ENCODE peak calls at places on chromosomes 1 and 21, in six cellular contexts. D is lung, S is fibroblast of lung, O is lower leg skin, M is fibroblast of mammary gland, T is K562. I is an unnamed sample.

GRCh38 chr1:85496881-85497582 is 32.1 kb upstream of the DDAH1 start:
- DNase-seq in T (no peak), O (no peak), D (no peak), S (peak), M (peak), I (no peak)

GRCh38 chr1:25197982-25198681 is 34.2 kb downstream of the SYF2 start:
- DNase-seq in M (no peak), T (no peak), S (no peak), O (no peak), D (no peak), I (no peak)

GRCh38 chr1:116911779-116912469 is 2.2 kb downstream of the PTGFRN start:
- DNase-seq in M (no peak), T (no peak), D (no peak), S (no peak), O (no peak), I (no peak)

GRCh38 chr1:233211595-233211994 is 83.9 kb downstream of the PCNX2 start:
- DNase-seq in D (no peak), S (peak), T (no peak), O (no peak), M (no peak), I (no peak)

GRCh38 chr1:205597691-205598314 is 34.0 kb downstream of the ELK4 start:
- DNase-seq in M (peak), T (no peak), S (peak), O (no peak), D (no peak), I (no peak)

GRCh38 chr1:85463666-85464496 is 1.1 kb downstream of the DDAH1 start:
- DNase-seq in D (no peak), M (no peak), S (peak), O (no peak), T (no peak), I (peak)

GRCh38 chr1:60132108-60132507 is 58.5 kb upstream of the C1orf87 start:
- DNase-seq in O (no peak), T (no peak), M (no peak), S (no peak), D (no peak), I (no peak)

GRCh38 chr1:64404202-64404601 is 65.7 kb upstream of the CACHD1 start:
- DNase-seq in D (no peak), S (no peak), O (no peak), M (no peak), T (no peak), I (no peak)

GRCh38 chr1:91791691-91792392 is 94.1 kb downstream of the TGFBR3 start:
- DNase-seq in O (no peak), M (no peak), D (no peak), T (no peak), S (no peak), I (no peak)

GRCh38 chr1:29478879-29479278 is 242.6 kb downstream of the PTPRU start:
- DNase-seq in M (no peak), D (no peak), S (no peak), O (no peak), T (no peak), I (no peak)

GRCh38 chr1:1779691-1780597 is 1.7 kb upstream of the NADK start:
- DNase-seq in T (peak), S (peak), O (peak), M (peak), D (peak), I (peak)

GRCh38 chr1:234978397-234979291 is 150.0 kb downstream of the TOMM20 start:
- DNase-seq in S (peak), M (peak), O (peak), T (peak), D (no peak), I (peak)

GRCh38 chr1:58162952-58163550 is 383.5 kb downstream of the OMA1 start:
- DNase-seq in D (peak), O (peak), T (peak), S (peak), M (peak), I (peak)

GRCh38 chr1:206878456-206878855 is 13.0 kb downstream of the IL20 start:
- DNase-seq in M (no peak), D (no peak), O (no peak), T (peak), S (no peak), I (no peak)

DNA sequence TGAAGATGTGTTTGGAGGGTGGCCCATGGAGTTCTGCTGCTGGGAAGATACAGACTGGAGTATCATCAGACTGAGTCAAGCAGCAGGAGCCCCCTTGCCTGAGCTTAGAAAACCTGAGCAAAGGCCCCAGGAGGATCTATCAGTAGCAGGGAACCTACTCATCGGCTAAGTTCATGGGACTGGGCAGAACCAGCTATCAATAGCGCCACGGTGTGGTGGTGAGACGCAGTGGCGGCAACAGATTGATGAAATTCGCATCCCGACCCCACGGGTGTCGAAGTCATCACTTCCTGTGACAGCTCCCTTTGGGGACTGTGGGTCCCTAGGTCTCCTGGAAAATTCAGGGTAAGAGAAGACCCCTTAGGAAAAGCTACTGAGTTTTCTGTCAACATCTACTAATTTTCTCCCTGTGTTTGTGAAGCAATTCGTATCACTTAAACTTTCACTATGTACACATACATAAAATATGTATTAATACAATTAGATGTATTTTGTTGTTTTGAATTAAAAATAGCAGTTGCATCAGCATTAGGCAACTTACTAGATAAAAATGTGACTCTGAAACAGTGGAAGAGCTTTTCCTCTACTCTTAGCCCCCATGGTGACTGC is 7.1 kb upstream of the CACNA1S start:
- DNase-seq in M (peak), D (peak), O (no peak), T (peak), S (peak), I (peak)
- TF ChIP-seq CTCF in M (peak), D (peak), O (no peak), T (peak), S (peak), I (peak)

DNA sequence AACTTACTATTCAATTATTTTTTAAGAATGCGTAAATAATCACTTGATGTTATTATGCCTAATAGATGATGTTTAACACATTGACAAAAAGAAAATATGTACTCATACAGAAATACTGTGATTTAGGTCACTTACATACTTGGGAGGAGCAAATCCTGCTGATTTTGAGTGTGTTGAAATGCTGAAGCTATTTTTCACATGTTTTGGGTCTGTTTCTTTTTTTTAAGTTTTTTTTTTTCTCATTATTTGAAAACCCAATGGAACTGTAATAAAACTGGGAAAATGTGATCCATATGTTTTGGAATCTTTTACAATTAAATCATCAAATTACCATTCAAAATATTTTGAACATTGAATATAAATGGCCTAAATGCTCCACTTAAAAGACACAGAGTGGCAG is 366.2 kb upstream of the ADAMTS5 start:
- DNase-seq in D (no peak), T (no peak), O (no peak), S (no peak), M (no peak), I (no peak)
- H3K4me3 ChIP-seq in D (no peak), T (no peak), O (no peak), S (no peak), M (no peak), I (no peak)

GRCh38 chr21:40717008-40717407 is 129.9 kb downstream of the DSCAM start:
- DNase-seq in D (no peak), T (no peak), S (no peak), M (no peak), O (no peak), I (no peak)

GRCh38 chr21:40714516-40714915 is 132.4 kb downstream of the DSCAM start:
- DNase-seq in D (no peak), O (no peak), S (peak), M (no peak), T (no peak), I (no peak)

DNA sequence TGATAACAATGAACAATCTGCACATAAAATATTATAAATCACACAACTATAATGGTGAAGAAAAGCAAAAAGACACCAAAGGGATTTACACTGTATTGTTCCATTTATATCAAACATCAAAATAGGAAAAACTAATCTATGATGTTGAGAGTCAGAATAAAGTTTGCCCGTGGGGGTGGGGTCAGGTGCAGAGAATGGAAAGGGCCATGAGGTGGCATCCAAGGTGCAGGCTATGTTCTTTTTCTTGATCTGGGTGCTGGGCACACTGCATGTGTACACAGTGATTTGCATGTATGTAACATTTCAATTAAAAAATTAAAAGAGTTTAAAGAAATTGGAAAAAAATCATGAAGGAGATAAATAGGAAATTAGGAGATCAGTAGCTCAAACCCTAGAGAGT is 127.3 kb downstream of the DSCAM start:
- DNase-seq in O (no peak), S (no peak), M (no peak), T (no peak), D (no peak), I (no peak)
- TF ChIP-seq CTCF in O (no peak), S (no peak), M (no peak), T (no peak), D (no peak), I (no peak)

GRCh38 chr1:209689484-209689883 is 14.3 kb downstream of the G0S2 start:
- DNase-seq in O (no peak), M (no peak), D (no peak), S (no peak), T (no peak), I (no peak)

GRCh38 chr1:209688746-209689234 is 13.6 kb downstream of the G0S2 start:
- DNase-seq in D (no peak), T (no peak), S (peak), O (no peak), M (peak), I (peak)

GRCh38 chr1:209686319-209686718 is 11.1 kb downstream of the G0S2 start:
- DNase-seq in M (no peak), S (no peak), O (no peak), D (no peak), T (no peak), I (no peak)

GRCh38 chr1:209685835-209686234 is 10.6 kb downstream of the G0S2 start:
- DNase-seq in T (no peak), M (no peak), S (no peak), D (no peak), O (no peak), I (no peak)
- H3K4me3 ChIP-seq in T (no peak), M (no peak), S (no peak), D (no peak), O (no peak), I (no peak)

GRCh38 chr1:184194251-184194650 is 142.7 kb downstream of the TSEN15 start:
- DNase-seq in M (no peak), O (no peak), D (no peak), T (no peak), S (no peak), I (no peak)

GRCh38 chr1:184191181-184191601 is 139.7 kb downstream of the TSEN15 start:
- DNase-seq in D (peak), O (peak), T (no peak), S (peak), M (peak), I (peak)

GRCh38 chr1:184189361-184189760 is 137.8 kb downstream of the TSEN15 start:
- DNase-seq in O (no peak), D (no peak), T (no peak), M (no peak), S (no peak), I (no peak)

GRCh38 chr1:184190626-184191025 is 139.1 kb downstream of the TSEN15 start:
- DNase-seq in D (no peak), M (no peak), S (no peak), O (no peak), T (no peak), I (no peak)

DNA sequence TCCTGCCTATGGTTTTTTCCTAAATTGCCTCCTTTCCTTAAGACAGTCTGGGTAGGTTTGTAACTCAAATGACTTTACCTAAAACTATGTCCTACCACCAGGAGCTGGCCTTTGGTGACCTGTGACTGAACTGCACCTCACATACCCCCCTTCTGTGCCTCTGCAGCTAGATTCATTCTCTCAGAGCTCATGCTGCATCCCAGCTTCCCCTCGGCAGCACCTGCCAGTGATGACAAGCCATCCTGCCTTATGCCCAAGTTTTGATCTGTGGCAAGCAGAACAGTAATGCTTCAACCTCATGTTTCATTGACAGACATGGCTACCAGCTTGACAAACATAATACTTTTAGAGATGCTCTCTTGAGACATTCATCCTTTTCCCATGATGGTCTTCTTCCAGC is 141.9 kb downstream of the TSEN15 start:
- DNase-seq in D (no peak), O (no peak), T (no peak), S (no peak), M (no peak), I (no peak)
- TF ChIP-seq CTCF in D (no peak), O (no peak), T (no peak), S (no peak), M (no peak), I (no peak)

GRCh38 chr1:13583964-13584791 is 546 bp downstream of the PDPN start:
- DNase-seq in D (no peak), T (no peak), O (peak), S (peak), M (peak), I (peak)

GRCh38 chr1:13585599-13585965 is 1.9 kb downstream of the PDPN start:
- DNase-seq in O (no peak), M (no peak), T (no peak), D (no peak), S (no peak), I (no peak)

GRCh38 chr1:13585996-13586395 is 2.4 kb downstream of the PDPN start:
- DNase-seq in O (no peak), M (no peak), T (no peak), D (no peak), S (peak), I (peak)

GRCh38 chr1:13583592-13583963 is at the start of gene PDPN:
- DNase-seq in T (no peak), D (no peak), S (peak), O (no peak), M (no peak), I (peak)

DNA sequence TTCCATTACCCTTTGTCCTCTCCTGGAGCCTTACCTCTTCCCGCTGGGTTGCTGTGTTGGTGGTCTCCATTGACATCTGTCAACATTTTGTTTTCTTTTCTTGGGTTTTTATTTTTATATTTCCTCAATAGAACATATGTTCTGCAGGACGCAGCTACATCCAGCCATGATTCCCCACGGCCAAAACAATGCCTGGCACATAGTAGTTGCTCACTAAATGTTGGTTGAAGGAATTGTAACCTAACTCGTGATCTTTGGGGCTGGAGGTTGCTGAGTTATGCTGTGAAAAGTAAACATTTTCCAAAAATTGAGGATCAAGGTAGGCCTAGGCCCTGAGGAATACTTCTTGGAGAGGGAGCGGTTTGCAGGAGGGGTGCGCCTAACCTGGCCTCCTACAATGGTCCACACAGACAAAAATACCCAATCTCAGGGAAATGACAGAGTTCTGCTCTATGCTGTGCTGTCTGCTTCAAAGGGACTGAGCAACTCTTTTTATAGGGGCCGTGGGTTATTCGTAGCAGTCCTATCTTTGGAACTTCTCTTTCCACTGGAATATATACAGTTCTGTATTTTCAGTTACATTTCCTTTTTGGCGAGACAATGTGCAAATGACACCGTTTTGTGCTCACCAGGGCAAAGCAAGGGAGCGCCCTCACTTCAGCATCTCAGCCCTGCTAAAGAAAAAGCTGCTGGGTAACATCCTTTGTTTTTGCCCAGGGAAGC is 1.4 kb downstream of the PDPN start:
- DNase-seq in S (no peak), T (no peak), O (no peak), M (no peak), D (no peak), I (no peak)
- H3K4me3 ChIP-seq in S (peak), T (no peak), O (no peak), M (no peak), D (no peak), I (peak)